ENCODE peak calls at places on chromosomes 16 and 17, in seven cellular contexts. J, K, R, N, I, T and U are unnamed samples.

GRCh38 chr16:28528463-28528867 is 10.3 kb downstream of the NUPR1 start:
- DNase-seq in T (no peak), I (no peak), R (peak; percentile 56), N (no peak), K (no peak), J (no peak), U (no peak)

GRCh38 chr17:50037321-50038107 is 18.4 kb upstream of the ITGA3 start:
- DNase-seq in J (peak; percentile 62), K (peak; percentile 93), I (no peak), N (peak; percentile 50), T (peak; percentile 81), R (no peak), U (no peak)

GRCh38 chr17:81429353-81429774 is 34.1 kb downstream of the BAHCC1 start:
- DNase-seq in N (no peak), J (peak; percentile 35), I (peak; percentile 47), K (peak; percentile 86), R (peak; percentile 79), T (peak; percentile 43), U (no peak)

GRCh38 chr16:9151597-9151996 is 60.2 kb downstream of the HAPSTR1 start:
- DNase-seq in I (no peak), J (no peak), K (no peak), R (no peak), T (peak; percentile 31), N (no peak), U (no peak)

GRCh38 chr17:2929881-2930533 is 133.4 kb downstream of the OR1D5 start:
- DNase-seq in N (no peak), K (peak; percentile 60), T (no peak), I (no peak), J (peak; percentile 35), R (peak; percentile 40), U (no peak)

GRCh38 chr16:85291302-85292148 is 179.3 kb upstream of the CIBAR2 start:
- DNase-seq in N (no peak), T (no peak), J (no peak), R (peak; percentile 81), K (no peak), I (no peak), U (no peak)

GRCh38 chr16:85072947-85073346 is 39.3 kb downstream of the CIBAR2 start:
- DNase-seq in R (no peak), T (peak; percentile 62), K (no peak), J (no peak), I (peak; percentile 68), N (no peak), U (no peak)

GRCh38 chr17:31587462-31587861 is 196.0 kb downstream of the RAB11FIP4 start:
- DNase-seq in N (no peak), J (no peak), I (no peak), R (no peak), T (no peak), K (no peak), U (no peak)

GRCh38 chr16:27687605-27688004 is 137.7 kb downstream of the KATNIP start:
- DNase-seq in I (no peak), K (no peak), T (no peak), N (no peak), R (no peak), J (no peak), U (no peak)

GRCh38 chr16:7391694-7392093 is 59.0 kb downstream of the RBFOX1 start:
- DNase-seq in N (no peak), K (no peak), I (no peak), J (no peak), T (no peak), R (no peak), U (no peak)

GRCh38 chr17:57989011-57989345 is 924 bp upstream of the VEZF1 start:
- DNase-seq in R (no peak), N (no peak), J (peak; percentile 24), T (peak; percentile 55), I (no peak), K (peak; percentile 41), U (no peak)

GRCh38 chr17:45907720-45908395 is 13.5 kb downstream of the MAPT start:
- DNase-seq in I (no peak), K (no peak), T (no peak), J (no peak), N (no peak), R (no peak), U (no peak)

GRCh38 chr17:17506893-17507464 is 10.8 kb upstream of the RASD1 start:
- DNase-seq in J (no peak), K (no peak), T (no peak), I (no peak), N (no peak), R (peak; percentile 25), U (no peak)

GRCh38 chr16:14405611-14406537 is 224.2 kb downstream of the PARN start:
- DNase-seq in T (no peak), K (no peak), R (peak; percentile 47), I (no peak), J (no peak), N (no peak), U (no peak)

GRCh38 chr16:85173077-85173980 is 61.1 kb upstream of the CIBAR2 start:
- DNase-seq in R (no peak), I (no peak), N (no peak), K (peak; percentile 82), T (peak; percentile 92), J (peak; percentile 84), U (peak; percentile 78)

GRCh38 chr17:8066841-8067775 is 20.4 kb downstream of the ALOX12B start:
- DNase-seq in N (no peak), T (no peak), I (no peak), K (no peak), R (peak; percentile 14), J (no peak), U (no peak)

GRCh38 chr16:1698680-1699079 is 7.3 kb upstream of the MAPK8IP3 start:
- DNase-seq in K (no peak), I (no peak), N (no peak), J (no peak), T (no peak), R (no peak), U (no peak)

GRCh38 chr16:10558305-10558704 is 22.1 kb downstream of the EMP2 start:
- DNase-seq in K (no peak), I (no peak), J (no peak), T (no peak), N (peak; percentile 22), R (no peak), U (no peak)

GRCh38 chr17:65733314-65733713 is 171.9 kb upstream of the AXIN2 start:
- DNase-seq in J (no peak), I (no peak), T (no peak), K (no peak), R (no peak), N (no peak), U (no peak)

DNA sequence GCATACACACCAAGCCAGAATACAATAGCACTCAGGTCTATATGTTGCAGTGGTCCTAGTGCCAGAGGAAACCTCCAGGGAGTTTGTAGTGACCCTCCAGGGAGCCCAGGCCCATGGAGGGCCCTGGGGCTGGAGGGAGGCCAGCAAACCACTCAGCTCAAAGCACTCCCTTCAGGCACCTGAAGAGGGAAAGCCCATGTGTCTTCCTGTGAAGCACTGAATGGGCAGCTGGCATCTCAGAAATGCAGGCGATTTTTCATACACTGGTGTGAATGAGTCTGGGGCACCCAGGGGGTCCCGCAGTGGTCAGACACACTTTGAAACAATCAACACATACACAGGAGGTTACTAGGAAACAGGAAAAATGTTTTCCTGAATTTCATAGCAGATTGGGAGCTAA is 12.8 kb downstream of the TBC1D26 start:
- DNase-seq in I (no peak), K (no peak), N (no peak), R (no peak), J (no peak), T (no peak), U (no peak)
- TF ChIP-seq CTCF in I (no peak), K (no peak), N (no peak), R (no peak), J (no peak), T (no peak), U (no peak)

DNA sequence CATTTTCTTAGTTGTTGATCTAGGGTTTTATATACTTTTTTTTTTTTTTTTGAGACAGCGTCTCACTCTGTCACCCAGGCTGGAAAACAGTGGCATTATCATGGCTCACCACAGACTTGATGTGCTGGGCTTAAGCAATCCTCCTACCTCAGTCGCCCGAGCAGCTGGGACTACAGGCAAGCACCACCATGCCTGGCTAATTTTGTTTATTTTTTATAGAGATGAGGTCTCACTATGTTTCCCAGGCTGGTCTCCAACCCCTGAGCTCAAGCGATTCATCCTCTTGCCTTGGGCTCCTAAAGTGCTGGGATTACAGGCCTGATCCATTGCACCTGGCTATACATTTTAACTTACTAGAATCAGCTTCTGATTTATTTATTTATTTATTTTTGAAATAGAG is 34.2 kb upstream of the ATP2A3 start:
- DNase-seq in I (no peak), J (no peak), R (no peak), T (no peak), N (no peak), K (no peak), U (no peak)
- TF ChIP-seq CTCF in I (no peak), J (no peak), R (no peak), T (no peak), N (no peak), K (no peak), U (no peak)

DNA sequence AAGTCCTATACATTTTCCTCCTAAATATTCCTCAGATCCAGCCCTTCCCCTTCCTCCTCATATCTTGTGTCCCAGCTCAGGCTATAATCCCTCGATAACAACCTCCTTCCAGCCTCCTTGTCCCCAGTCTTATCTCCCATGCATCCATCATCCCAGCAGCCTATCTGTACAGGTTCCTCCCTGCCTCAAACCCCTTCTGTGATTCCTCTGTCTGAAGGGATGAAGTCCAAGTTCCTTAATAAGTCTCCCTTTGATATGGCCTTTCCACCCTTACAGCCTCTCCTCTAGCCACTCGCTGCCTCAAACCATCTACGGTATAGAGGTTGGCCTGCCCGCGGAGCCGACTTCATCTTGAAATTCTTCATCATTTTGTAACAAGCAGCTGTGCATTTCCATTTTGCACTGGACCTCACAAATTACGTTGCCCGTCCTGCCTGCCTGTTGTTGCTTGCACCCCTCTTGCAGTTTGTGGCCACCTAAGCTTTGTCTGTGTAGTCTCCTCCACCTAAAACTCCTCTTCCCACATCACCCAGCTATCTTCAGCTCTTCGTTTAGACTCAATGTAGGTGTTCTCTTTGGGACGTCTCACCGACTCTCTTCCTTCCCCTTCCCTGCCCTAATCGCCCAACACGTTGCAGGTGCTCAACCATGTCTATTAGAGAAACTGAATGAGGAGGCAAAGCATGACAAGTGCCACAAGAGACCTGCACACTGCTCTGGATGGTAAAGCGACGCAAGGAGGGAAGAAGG is 763 bp upstream of the CDK5RAP3 start:
- DNase-seq in N (no peak), J (no peak), K (no peak), R (no peak), T (no peak), I (no peak), U (no peak)
- TF ChIP-seq CTCF in N (no peak), J (no peak), K (no peak), R (no peak), T (no peak), I (no peak), U (no peak)

DNA sequence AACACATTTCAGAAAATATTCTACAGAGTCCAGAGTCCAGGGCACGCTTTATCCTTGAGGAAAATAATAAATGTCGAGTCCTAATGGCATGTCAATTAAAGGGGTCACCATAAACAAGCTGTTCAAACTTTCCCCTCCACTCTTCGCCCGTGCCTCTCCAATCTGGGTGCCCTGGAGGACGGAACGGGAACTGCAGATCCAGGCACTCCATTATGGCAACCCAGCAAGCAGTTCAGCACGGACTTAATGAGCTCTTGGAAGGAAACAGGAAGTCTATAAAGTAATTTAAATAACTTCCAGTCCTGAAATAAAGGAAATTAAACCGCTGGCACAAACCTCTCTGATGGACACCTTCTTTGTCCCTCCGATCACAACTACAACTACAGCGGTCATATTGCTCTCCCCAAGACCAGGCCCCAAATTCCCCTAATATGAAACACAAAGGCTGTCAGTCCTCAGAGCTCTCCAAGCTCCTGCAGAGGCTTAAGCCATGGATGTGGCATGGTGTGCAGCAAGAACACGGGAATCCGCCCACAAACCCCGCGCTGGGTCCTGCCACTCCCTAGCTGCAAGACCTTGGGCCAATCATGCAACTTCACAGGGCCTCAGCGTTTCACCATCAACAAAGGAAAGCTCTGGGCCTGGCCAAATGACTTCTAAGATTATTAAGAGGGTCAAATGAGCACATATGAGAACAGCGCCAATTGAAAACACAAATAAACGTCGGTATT is 52.6 kb downstream of the ZFHX3 start:
- DNase-seq in I (no peak), R (no peak), J (no peak), T (no peak), N (no peak), K (no peak), U (no peak)
- TF ChIP-seq CTCF in I (peak; percentile 22), R (no peak), J (peak; percentile 70), T (peak; percentile 74), N (peak; percentile 47), K (peak; percentile 26), U (peak; percentile 42)